ENCODE peak calls at places on chromosomes 3 and 15, in nine cellular contexts. D is dorsolateral prefrontal cortex, R is right atrium auricular region, J is Peyer's patch, F is heart left ventricle, P is fibroblast of lung, I is left ventricle myocardium inferior, T is SK-N-SH, N is pancreas. B is an unnamed sample.

GRCh38 chr15:67480741-67481140 is 40.2 kb upstream of the C15orf61 start:
- DNase-seq in D (no peak), J (no peak), I (no peak), T (no peak), F (no peak), R (no peak), N (no peak), P (no peak), B (no peak)

GRCh38 chr3:185283374-185283935 is 29.6 kb upstream of the EHHADH start:
- DNase-seq in I (no peak), D (no peak), P (peak; percentile 52), T (no peak), F (no peak), R (no peak), N (no peak), J (no peak), B (no peak)

GRCh38 chr15:31606261-31606669 is 279.6 kb downstream of the KLF13 start:
- DNase-seq in I (no peak), P (peak; percentile 65), D (no peak), N (no peak), F (no peak), R (no peak), J (no peak), T (no peak), B (no peak)

GRCh38 chr3:42851228-42851834 is 24.3 kb downstream of the CYP8B1 start:
- DNase-seq in J (no peak), I (no peak), T (no peak), D (no peak), P (peak; percentile 32), R (peak; percentile 51), F (no peak), N (no peak), B (no peak)

GRCh38 chr3:21995079-21995607 is 244.1 kb upstream of the ZNF385D start:
- DNase-seq in R (no peak), D (no peak), F (no peak), J (no peak), N (no peak), T (no peak), P (no peak), I (no peak), B (no peak)

GRCh38 chr3:61699622-61700021 is 138.3 kb downstream of the PTPRG start:
- DNase-seq in I (no peak), F (no peak), R (no peak), J (no peak), T (no peak), N (no peak), D (no peak), P (no peak), B (no peak)

GRCh38 chr3:14256561-14257342 is 78.1 kb downstream of the LSM3 start:
- DNase-seq in J (no peak), R (no peak), F (no peak), P (no peak), N (no peak), D (peak; percentile 51), I (no peak), T (no peak), B (no peak)

GRCh38 chr15:60417112-60417511 is 19.3 kb upstream of the ANXA2 start:
- DNase-seq in F (no peak), D (no peak), N (no peak), T (no peak), P (no peak), I (no peak), J (no peak), R (no peak), B (no peak)

GRCh38 chr3:151806838-151807237 is 7.1 kb upstream of the AADAC start:
- DNase-seq in F (no peak), T (no peak), R (no peak), J (no peak), D (no peak), N (no peak), I (no peak), P (no peak), B (no peak)

DNA sequence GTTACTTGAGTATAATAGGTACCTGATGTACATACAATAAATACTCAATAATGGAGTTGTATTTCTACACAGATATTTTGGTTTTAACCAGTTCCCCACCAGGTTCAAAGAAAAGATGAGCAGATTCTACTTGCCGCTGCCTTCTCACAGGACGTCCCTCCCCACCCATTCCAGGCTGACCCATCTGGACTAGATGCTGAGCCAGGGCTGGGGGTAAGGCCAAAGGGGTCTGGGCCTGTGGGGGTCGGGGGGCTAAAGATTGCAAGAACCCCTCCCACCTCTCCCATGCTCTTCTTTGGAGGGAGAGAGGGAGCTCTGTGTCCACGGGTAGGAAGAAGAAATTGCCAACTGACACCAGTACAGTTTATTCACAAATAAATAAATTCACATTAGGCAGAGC is 1.5 kb downstream of the MESP1 start:
- DNase-seq in F (no peak), D (no peak), N (no peak), T (no peak), J (no peak), P (no peak), R (no peak), I (no peak), B (no peak)
- H3K4me3 ChIP-seq in F (no peak overlapping the region), D (peak overlapping the region; percentile 78), N (no peak overlapping the region), T (no peak overlapping the region), J (peak overlapping the region; percentile 69), P (no peak overlapping the region), R (no peak overlapping the region), I (peak overlapping the region; percentile 79), B (peak overlapping the region; percentile 69)

DNA sequence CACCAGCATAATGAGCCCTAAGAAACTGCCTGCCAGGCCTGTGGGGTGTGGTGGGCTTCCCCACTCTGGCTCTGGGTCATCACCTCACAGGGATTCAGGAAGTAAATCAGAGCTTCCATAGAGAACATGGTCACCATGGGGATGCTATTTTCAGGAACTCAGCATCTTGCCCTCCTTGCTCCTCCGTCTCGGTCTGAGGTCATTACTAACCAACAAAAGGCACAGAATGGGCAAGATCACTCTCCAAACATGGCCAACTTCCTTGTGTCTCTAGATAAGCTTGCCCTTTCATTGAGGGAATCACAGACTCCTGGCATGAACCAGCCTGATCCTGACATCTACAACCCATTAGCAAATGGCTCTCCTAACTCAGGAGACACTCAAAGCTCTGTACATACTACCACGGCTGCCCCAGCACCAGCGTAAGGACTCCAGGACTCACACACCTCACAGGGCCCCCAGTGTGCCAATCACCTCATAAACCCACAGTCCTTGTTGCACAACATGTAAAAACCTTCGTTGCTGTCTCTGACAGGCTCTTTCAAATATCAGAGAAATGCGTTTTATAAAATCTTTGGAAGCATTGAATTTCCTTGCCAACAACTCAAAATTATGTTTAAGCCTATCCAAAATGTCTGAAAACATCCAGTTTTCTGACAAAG is 7.4 kb downstream of the FYCO1 start:
- DNase-seq in N (no peak), I (no peak), T (no peak), D (no peak), F (no peak), P (peak; percentile 18), J (no peak), R (no peak), B (no peak)
- H3K27ac ChIP-seq in N (peak overlapping the region; percentile 90), I (peak overlapping the region; percentile 96), T (no peak overlapping the region), D (peak overlapping the region; percentile 80), F (peak overlapping the region; percentile 96), P (peak overlapping the region; percentile 94), J (peak overlapping the region; percentile 45), R (peak overlapping the region; percentile 98), B (peak overlapping the region; percentile 81)

DNA sequence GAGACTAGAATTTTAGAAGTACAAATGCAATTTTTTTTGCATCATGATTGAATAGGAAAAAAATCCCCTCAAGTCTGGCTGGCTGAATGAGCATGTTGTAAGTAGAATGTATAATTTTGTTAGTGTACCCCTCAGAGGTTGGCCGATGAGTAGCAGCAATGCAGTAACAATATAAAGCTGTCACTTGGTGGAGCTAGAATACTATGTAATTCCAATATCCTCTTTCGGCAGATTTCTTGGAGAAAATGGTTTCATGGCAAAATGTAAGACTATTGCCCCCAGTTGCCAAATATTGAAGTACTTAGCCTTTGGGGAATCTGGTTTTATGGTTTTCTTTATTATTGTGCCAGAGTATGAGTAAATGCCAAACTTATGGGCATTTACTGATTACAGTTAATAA is 39.8 kb upstream of the SGO1 start:
- DNase-seq in R (no peak), D (no peak), P (peak; percentile 22), J (no peak), N (no peak), T (peak; percentile 28), I (no peak), F (no peak), B (no peak)
- TF ChIP-seq CTCF in R (peak; percentile 66), D (peak; percentile 60), P (peak; percentile 53), J (peak; percentile 14), N (peak; percentile 19), T (peak; percentile 53), I (peak; percentile 65), F (peak; percentile 31), B (no peak)

DNA sequence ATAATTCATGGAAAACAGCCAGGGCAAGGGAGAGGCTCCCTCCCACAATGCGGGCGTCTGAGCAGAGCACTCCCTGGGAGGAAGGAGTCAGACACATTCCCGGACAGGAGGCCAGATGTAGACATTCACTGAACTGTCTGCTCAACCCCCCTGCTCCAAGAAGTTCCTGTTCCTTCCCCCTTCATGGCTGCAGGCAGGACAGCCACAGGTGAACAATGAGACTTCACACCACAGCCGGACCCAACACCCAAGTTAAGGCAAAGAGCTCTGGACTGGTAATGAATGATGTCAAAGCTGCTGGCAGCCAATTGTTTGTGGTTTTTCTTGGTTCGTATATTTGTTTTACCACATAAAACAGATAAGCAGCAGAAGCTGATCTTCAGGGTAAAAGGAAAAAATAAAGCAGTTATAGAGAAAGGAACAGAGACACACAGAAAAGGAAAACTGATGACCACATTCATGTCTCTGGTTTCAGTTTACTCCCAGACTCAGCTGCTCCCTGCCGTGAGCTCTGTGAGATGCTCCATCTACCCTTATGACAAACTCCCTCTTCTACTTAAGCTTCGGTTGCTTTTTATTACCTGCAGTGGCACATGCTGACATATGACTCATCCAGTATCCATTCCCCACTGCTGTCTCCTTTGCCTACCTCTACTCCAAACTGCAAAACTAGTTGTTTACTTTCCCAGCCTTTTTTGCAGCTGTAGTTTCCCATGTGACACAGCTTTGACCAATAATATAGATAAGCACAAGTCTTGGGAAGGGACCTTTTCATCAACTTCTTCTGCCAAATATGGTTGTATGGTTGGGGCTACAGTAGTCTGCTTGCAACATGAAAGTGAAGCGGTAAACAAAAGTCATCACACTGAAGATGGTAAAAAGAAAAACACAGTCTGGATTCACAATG is 33.1 kb downstream of the DZIP1L start:
- DNase-seq in T (no peak), R (peak; percentile 62), N (peak; percentile 49), I (no peak), P (peak; percentile 97), J (no peak), D (no peak), F (no peak), B (peak; percentile 59)
- H3K4me3 ChIP-seq in T (peak overlapping the region; percentile 49), R (no peak overlapping the region), N (no peak overlapping the region), I (peak overlapping the region; percentile 21), P (peak overlapping the region; percentile 37), J (no peak overlapping the region), D (no peak overlapping the region), F (peak overlapping the region; percentile 12), B (no peak overlapping the region)

DNA sequence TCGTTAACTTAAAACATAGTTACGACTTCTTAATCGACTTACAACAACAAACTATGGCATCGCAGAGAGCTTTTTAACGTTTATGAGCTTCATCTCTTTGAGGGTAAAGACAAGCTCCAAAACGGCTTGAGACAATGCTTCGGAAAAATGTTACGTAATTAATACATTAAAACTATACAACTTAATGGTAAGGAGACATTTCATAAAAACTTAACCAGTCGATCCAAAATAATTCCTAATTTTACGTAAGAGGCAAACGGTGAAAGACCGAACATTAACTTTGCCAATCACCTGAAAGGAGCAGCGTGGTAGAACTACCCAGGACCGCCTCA is 1.1 kb downstream of the NAA50 start:
- DNase-seq in T (no peak), R (no peak), D (no peak), I (no peak), F (no peak), N (no peak), J (no peak), P (no peak), B (no peak)
- H3K27ac ChIP-seq in T (peak overlapping the region; percentile 47), R (peak overlapping the region; percentile 97), D (no peak overlapping the region), I (peak overlapping the region; percentile 100), F (peak overlapping the region; percentile 99), N (peak overlapping the region; percentile 98), J (peak overlapping the region; percentile 96), P (peak overlapping the region; percentile 100), B (peak overlapping the region; percentile 97)

B was measured in left lung.